ENCODE peak calls at places on chromosomes 6 and 20, in four cellular contexts. One of them, this sample, is unnamed.

GRCh38 chr20:44089987-44090674 is 96.9 kb downstream of the JPH2 start:
- DNase-seq in effector memory CD4-positive, alpha-beta T cell: no peak
- DNase-seq in stomach: no peak
- DNase-seq in adrenal gland: peak; percentile 73
- DNase-seq in this sample: no peak

GRCh38 chr6:168418631-168419250 is 22.2 kb upstream of the SMOC2 start:
- DNase-seq in effector memory CD4-positive, alpha-beta T cell: no peak
- DNase-seq in stomach: no peak
- DNase-seq in adrenal gland: no peak
- DNase-seq in this sample: peak; percentile 65

GRCh38 chr6:67815623-67816022 is 819.5 kb upstream of the ADGRB3 start:
- DNase-seq in stomach: no peak
- DNase-seq in effector memory CD4-positive, alpha-beta T cell: no peak
- DNase-seq in adrenal gland: no peak
- DNase-seq in this sample: no peak

GRCh38 chr6:157911786-157912185 is 69.9 kb upstream of the SYNJ2 start:
- DNase-seq in adrenal gland: no peak
- DNase-seq in effector memory CD4-positive, alpha-beta T cell: no peak
- DNase-seq in stomach: no peak
- DNase-seq in this sample: no peak

GRCh38 chr20:37407117-37407566 is 61.2 kb downstream of the SRC start:
- DNase-seq in effector memory CD4-positive, alpha-beta T cell: no peak
- DNase-seq in stomach: no peak
- DNase-seq in adrenal gland: no peak
- DNase-seq in this sample: no peak

GRCh38 chr6:8059129-8059528 is 5.1 kb downstream of the BLOC1S5 start:
- DNase-seq in effector memory CD4-positive, alpha-beta T cell: no peak
- DNase-seq in stomach: no peak
- DNase-seq in adrenal gland: no peak
- DNase-seq in this sample: no peak

GRCh38 chr20:62359491-62360121 is 7.5 kb downstream of the LAMA5 start:
- DNase-seq in adrenal gland: no peak
- DNase-seq in stomach: no peak
- DNase-seq in effector memory CD4-positive, alpha-beta T cell: no peak
- DNase-seq in this sample: no peak

GRCh38 chr6:119348308-119349040 is 1.1 kb downstream of the MAN1A1 start:
- DNase-seq in stomach: peak; percentile 26
- DNase-seq in effector memory CD4-positive, alpha-beta T cell: peak; percentile 18
- DNase-seq in adrenal gland: no peak
- DNase-seq in this sample: no peak

DNA sequence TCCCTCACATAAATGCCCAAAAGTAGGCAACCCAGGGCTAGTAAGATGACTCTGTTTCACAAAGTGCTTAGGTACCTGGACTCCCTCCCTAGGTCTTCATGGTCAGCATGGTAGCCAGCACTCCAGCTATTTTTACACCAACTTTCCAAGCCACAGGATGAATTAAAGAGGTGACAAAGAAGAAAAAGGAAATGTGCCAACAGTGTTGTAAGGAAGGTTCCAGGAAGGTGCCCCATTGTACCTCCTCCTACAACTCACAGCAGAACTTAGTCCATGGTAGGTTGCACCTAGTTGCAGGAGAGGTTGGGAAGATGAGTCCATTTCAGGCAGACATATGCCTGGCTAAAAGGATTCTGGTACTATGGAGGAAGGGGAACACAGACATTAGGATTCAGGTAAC is 19.7 kb upstream of the RNF8 start:
- DNase-seq in adrenal gland: no peak
- DNase-seq in stomach: no peak
- DNase-seq in effector memory CD4-positive, alpha-beta T cell: no peak
- DNase-seq in this sample: no peak
- H3K4me1 ChIP-seq in adrenal gland: no peaks in the 10 kb centered on the region
- H3K4me1 ChIP-seq in stomach: no peaks in the 10 kb centered on the region
- H3K4me1 ChIP-seq in effector memory CD4-positive, alpha-beta T cell: no peaks in the 10 kb centered on the region
- H3K4me1 ChIP-seq in this sample: no peaks in the 10 kb centered on the region

GRCh38 chr20:59652381-59652780 is 48.0 kb downstream of the PHACTR3 start:
- DNase-seq in adrenal gland: no peak
- DNase-seq in effector memory CD4-positive, alpha-beta T cell: no peak
- DNase-seq in stomach: no peak
- DNase-seq in this sample: no peak
- H3K9me3 ChIP-seq in adrenal gland: peaks cover 1% of the 10 kb centered on the region
- H3K9me3 ChIP-seq in effector memory CD4-positive, alpha-beta T cell: peaks cover 2% of the 10 kb centered on the region
- H3K9me3 ChIP-seq in stomach: peaks cover 16% of the 10 kb centered on the region
- H3K9me3 ChIP-seq in this sample: peaks cover 2% of the 10 kb centered on the region

DNA sequence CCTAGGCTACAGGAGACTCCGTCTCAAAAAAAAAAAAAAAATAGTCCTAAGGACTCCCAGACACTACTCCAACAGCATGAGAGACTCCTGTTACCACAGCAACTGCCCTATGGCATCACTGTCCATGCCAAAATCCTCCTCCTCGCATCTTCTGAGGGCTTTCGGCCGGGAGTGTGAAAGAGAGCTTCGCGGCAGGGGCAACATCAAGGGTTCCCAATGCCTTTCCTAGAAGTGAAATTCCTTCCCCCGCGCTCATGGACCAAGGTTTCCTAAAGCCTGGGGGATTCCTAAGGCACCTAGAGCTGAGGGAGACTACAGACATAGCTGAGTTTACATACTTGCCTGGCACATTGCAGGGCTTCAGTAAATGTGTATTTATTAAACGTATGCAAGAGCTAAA is 281.4 kb upstream of the JARID2 start:
- DNase-seq in stomach: no peak
- DNase-seq in effector memory CD4-positive, alpha-beta T cell: no peak
- DNase-seq in adrenal gland: no peak
- DNase-seq in this sample: no peak
- H3K4me1 ChIP-seq in stomach: no peaks in the 10 kb centered on the region
- H3K4me1 ChIP-seq in effector memory CD4-positive, alpha-beta T cell: no peaks in the 10 kb centered on the region
- H3K4me1 ChIP-seq in adrenal gland: no peaks in the 10 kb centered on the region
- H3K4me1 ChIP-seq in this sample: no peaks in the 10 kb centered on the region

DNA sequence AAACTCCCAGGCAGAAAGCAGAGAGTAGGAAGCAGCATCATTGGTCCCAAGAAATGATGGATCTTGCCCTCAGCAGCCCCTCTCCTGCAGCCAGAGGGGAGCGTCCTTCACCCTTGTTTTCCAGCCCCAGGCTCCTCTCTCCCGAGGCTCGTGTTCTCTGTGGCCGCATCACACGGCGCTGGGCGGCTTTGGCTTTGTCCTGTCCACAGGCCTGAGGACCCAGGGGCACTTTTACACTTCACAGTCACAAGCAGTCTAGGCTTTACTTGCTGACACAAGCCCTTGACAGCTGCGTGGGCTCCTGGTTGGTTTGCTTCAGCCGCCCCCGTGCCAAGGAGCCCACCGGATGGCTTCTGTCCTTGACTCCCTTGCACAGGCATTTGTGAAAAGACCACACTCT is 175.4 kb upstream of the THBS2 start:
- DNase-seq in adrenal gland: no peak
- DNase-seq in stomach: no peak
- DNase-seq in effector memory CD4-positive, alpha-beta T cell: no peak
- DNase-seq in this sample: no peak
- H3K9me3 ChIP-seq in adrenal gland: peaks cover 5% of the 10 kb centered on the region
- H3K9me3 ChIP-seq in stomach: peaks cover 33% of the 10 kb centered on the region
- H3K9me3 ChIP-seq in effector memory CD4-positive, alpha-beta T cell: no peaks in the 10 kb centered on the region
- H3K9me3 ChIP-seq in this sample: peaks cover 5% of the 10 kb centered on the region